ENCODE peak calls at places on chromosomes 3 and 15, in four cellular contexts. W, E, G and I are unnamed samples.
A peak's percentile ranks its signal among the peaks of the same experiment; 100 is the strongest.

GRCh38 chr15:35289029-35289617 is 204.0 kb upstream of the NANOGP8 start:
- DNase-seq in G (peak; percentile 44), W (peak; percentile 39), E (peak; percentile 19), I (no peak)

GRCh38 chr3:36032180-36032895 is 348.0 kb upstream of the STAC start:
- DNase-seq in E (no peak), W (no peak), G (no peak), I (no peak)

GRCh38 chr3:161273589-161274218 is 52.6 kb downstream of the NMD3 start:
- DNase-seq in W (no peak), G (peak; percentile 28), E (no peak), I (no peak)

GRCh38 chr15:79294075-79294474 is 11.6 kb downstream of the ANKRD34C start:
- DNase-seq in G (no peak), W (no peak), E (no peak), I (peak; percentile 13)

GRCh38 chr15:23548071-23548470 is 17.4 kb upstream of the MKRN3 start:
- DNase-seq in W (no peak), E (no peak), G (no peak), I (no peak)

GRCh38 chr15:62241135-62241770 is 76.2 kb upstream of the C2CD4B start:
- DNase-seq in G (peak; percentile 32), W (peak; percentile 14), E (no peak), I (peak; percentile 79)

GRCh38 chr3:34377961-34378360 is 579.5 kb downstream of the PDCD6IP start:
- DNase-seq in E (no peak), W (no peak), G (no peak), I (no peak)

GRCh38 chr15:40941528-40942336 is 11.5 kb upstream of the CHAC1 start:
- DNase-seq in G (peak; percentile 59), E (peak; percentile 95), W (peak; percentile 81), I (peak; percentile 89)

GRCh38 chr15:90902996-90903732 is at the start of gene MAN2A2:
- DNase-seq in W (peak; percentile 75), E (peak; percentile 80), G (peak; percentile 15), I (peak; percentile 65)

GRCh38 chr3:124680521-124680920 is 49.7 kb upstream of the UMPS start:
- DNase-seq in W (no peak), G (no peak), E (no peak), I (no peak)

GRCh38 chr15:60914360-60914759 is 314.7 kb downstream of the RORA start:
- DNase-seq in W (no peak), E (no peak), G (no peak), I (no peak)

GRCh38 chr15:75023194-75024101 is at the start of gene PPCDC:
- DNase-seq in G (peak; percentile 94), W (peak; percentile 100), E (peak; percentile 97), I (peak; percentile 97)

DNA sequence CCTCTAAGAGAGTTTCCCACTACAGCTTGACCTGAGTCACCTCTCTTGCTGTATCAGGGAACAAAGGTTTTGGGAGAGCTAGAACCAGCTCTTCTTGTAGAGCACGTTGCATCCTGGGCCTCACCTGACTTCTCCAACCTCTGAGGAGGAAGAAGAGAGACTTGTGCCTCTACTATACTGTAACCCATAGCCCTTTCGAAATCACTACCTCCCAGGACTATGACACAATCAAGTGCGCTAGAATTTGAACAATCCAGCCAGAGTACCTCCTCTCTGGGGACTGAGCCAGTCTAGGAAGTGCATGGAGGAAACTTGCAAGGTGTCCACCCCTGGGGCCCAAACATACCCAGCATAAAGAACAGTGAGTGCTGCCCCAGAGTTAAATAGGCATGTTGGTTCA is 192.8 kb upstream of the BHLHE40 start:
- DNase-seq in W (no peak), G (no peak), E (no peak), I (no peak)
- TF ChIP-seq ELF4 in W (no peak), G (no peak), E (no peak), I (no peak)

GRCh38 chr15:92848852-92849598 is 51.1 kb upstream of the CHD2 start:
- DNase-seq in E (peak; percentile 43), G (no peak), W (no peak), I (no peak)
- TF ChIP-seq ELF4 in E (no peak), G (no peak), W (no peak), I (no peak)

GRCh38 chr3:142595581-142595950 is 627 bp upstream of the PLS1 start:
- DNase-seq in E (no peak), G (peak; percentile 74), W (no peak), I (no peak)

GRCh38 chr3:142595141-142595540 is 1.1 kb upstream of the PLS1 start:
- DNase-seq in G (no peak), E (no peak), W (no peak), I (no peak)

GRCh38 chr3:142596726-142597088 is 514 bp downstream of the PLS1 start:
- DNase-seq in E (no peak), W (no peak), G (no peak), I (no peak)

GRCh38 chr3:142597898-142598297 is 1.7 kb downstream of the PLS1 start:
- DNase-seq in E (no peak), G (no peak), W (no peak), I (no peak)

DNA sequence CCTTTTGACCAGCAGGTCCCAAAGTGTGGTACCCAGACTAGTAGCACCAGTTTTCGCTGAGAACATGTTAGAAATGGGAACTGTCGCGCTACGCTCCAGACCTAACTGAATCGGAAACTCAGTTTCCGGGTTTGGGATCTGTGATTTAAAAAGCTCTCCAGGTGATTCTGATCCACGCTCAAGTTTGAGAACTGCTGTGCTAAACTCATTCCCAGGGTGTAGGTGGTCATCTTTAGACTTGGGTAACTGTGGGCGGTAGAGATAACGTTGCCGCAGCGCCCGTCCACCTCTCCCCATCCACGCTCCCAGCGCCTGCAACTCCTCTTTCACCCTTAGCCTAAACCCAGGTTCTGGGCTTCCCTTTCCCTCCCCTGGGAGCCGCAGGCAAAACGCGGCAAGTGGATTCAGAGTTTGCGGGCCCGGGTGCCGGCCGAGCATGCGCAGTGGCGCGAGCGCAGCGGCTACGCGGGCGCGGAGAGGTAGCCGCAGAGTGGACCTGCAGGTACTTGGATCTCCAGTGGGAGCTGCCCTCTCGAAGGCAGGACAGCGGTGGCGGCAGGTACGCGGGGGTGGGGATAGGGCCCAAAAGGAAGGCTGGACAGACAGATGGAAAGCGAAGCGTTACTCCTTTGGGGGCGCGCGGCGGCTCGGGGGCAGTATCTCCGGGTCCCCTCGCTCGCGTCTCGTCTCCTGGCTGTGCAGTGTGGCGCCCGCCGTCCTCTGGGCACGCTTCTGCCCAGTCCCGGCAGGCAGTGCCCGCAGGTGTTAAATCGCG is at the start of gene PLS1:
- DNase-seq in G (peak; percentile 86), W (peak; percentile 95), E (peak; percentile 98), I (peak; percentile 91)
- TF ChIP-seq ELF4 in G (peak; percentile 20), W (peak; percentile 66), E (peak; percentile 67), I (no peak)

GRCh38 chr3:65636326-65636725 is 402.4 kb downstream of the MAGI1 start:
- DNase-seq in W (no peak), E (no peak), G (no peak), I (no peak)
- TF ChIP-seq ELF4 in W (no peak), E (no peak), G (no peak), I (no peak)

GRCh38 chr15:58702233-58702632 is 47.3 kb downstream of the ADAM10 start:
- DNase-seq in E (no peak), W (no peak), G (no peak), I (no peak)

GRCh38 chr15:58704155-58704825 is 45.2 kb downstream of the ADAM10 start:
- DNase-seq in G (no peak), E (no peak), W (no peak), I (no peak)

GRCh38 chr15:58703610-58704009 is 45.9 kb downstream of the ADAM10 start:
- DNase-seq in G (no peak), E (no peak), W (no peak), I (no peak)

GRCh38 chr15:58705105-58705504 is 44.4 kb downstream of the ADAM10 start:
- DNase-seq in W (no peak), G (no peak), E (no peak), I (no peak)

GRCh38 chr15:58707397-58707796 is 42.1 kb downstream of the ADAM10 start:
- DNase-seq in E (no peak), W (no peak), G (no peak), I (no peak)
- TF ChIP-seq ELF4 in E (no peak), W (no peak), G (no peak), I (no peak)

DNA sequence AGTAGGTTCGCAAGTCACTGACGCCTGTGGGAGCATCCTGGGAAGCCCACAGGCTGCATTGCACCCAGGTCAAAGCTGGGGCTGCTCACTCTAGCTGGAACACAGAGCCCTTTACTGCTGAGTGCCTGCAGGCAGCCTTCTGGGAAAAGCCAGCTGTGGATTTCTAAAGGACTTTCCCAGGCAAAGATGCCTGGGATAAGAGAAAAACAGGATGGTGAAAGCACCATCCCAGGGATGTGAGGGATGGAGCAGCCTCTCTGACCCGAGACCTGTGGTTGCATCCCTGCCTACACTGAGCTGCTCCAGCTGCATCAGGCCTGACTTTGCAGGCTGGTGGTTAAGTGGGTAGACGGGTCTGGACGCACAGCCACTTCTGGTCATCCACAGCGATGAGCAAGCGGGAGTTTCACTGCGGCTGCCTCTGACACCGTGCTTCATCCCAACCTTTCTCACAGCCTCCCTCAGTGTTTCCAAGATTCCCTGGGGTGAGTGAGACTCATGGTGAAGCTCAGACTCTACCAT is 52.5 kb upstream of the AMOTL2 start:
- DNase-seq in E (no peak), W (no peak), G (no peak), I (no peak)
- TF ChIP-seq ELF4 in E (no peak), W (no peak), G (no peak), I (no peak)

GRCh38 chr3:68055238-68055637 is 400.8 kb upstream of the SUCLG2 start:
- DNase-seq in W (no peak), E (no peak), G (no peak), I (no peak)

GRCh38 chr3:68060186-68060585 is 405.8 kb upstream of the SUCLG2 start:
- DNase-seq in W (no peak), G (no peak), E (no peak), I (no peak)

GRCh38 chr3:68057637-68058320 is 403.4 kb upstream of the SUCLG2 start:
- DNase-seq in G (no peak), W (no peak), E (no peak), I (no peak)

GRCh38 chr3:68059628-68060027 is 405.2 kb upstream of the SUCLG2 start:
- DNase-seq in G (no peak), E (no peak), W (no peak), I (no peak)
- TF ChIP-seq ELF4 in G (no peak), E (no peak), W (no peak), I (no peak)